ENCODE peak calls at places on chromosomes 1 and 21, in ten cellular contexts. S is stomach, A is endothelial cell of umbilical vein, J is uterus, U is transverse colon, Q is NB4, P is A549, V is tibial nerve, Z is IMR-90, G is breast epithelium. L is an unnamed sample.

GRCh38 chr1:183652547-183653467 is at the start of gene APOBEC4:
- DNase-seq in S (no peak), A (no peak), J (no peak), U (peak), Q (no peak), P (no peak), V (no peak), Z (no peak), G (no peak), L (no peak)

GRCh38 chr1:67005068-67005467 is 48.9 kb downstream of the SLC35D1 start:
- DNase-seq in S (no peak), A (no peak), J (no peak), U (no peak), Q (no peak), P (no peak), V (no peak), Z (no peak), G (no peak), L (no peak)

GRCh38 chr1:84540759-84541158 is 33.5 kb downstream of the CTBS start:
- DNase-seq in S (no peak), A (no peak), J (no peak), U (no peak), Q (no peak), P (no peak), V (no peak), Z (no peak), G (no peak), L (no peak)

GRCh38 chr1:228097333-228098081 is 5.6 kb downstream of the C1orf35 start:
- DNase-seq in S (peak), A (no peak), J (no peak), U (no peak), Q (peak), P (no peak), V (no peak), Z (no peak), G (no peak), L (no peak)

GRCh38 chr1:166902279-166902678 is 26.2 kb upstream of the TADA1 start:
- DNase-seq in S (no peak), A (no peak), J (no peak), U (no peak), Q (peak), P (peak), V (no peak), Z (peak), G (no peak), L (no peak)

GRCh38 chr1:248618878-248619277 is 16.0 kb downstream of the OR2T11 start:
- DNase-seq in S (peak), A (peak), J (no peak), U (peak), Q (peak), P (peak), V (peak), Z (peak), G (peak), L (no peak)

GRCh38 chr1:226664413-226665101 is 74.5 kb downstream of the ITPKB start:
- DNase-seq in S (peak), A (peak), J (peak), U (peak), Q (no peak), P (no peak), V (peak), Z (peak), G (no peak), L (no peak)

GRCh38 chr1:22839806-22840205 is 129.2 kb downstream of the EPHB2 start:
- DNase-seq in S (no peak), A (no peak), J (no peak), U (no peak), Q (no peak), P (no peak), V (no peak), Z (no peak), G (no peak), L (no peak)

GRCh38 chr1:194071200-194071599 is 884.8 kb upstream of the B3GALT2 start:
- DNase-seq in S (no peak), A (peak), J (no peak), U (no peak), Q (no peak), P (no peak), V (no peak), Z (no peak), G (no peak), L (no peak)

GRCh38 chr1:94117250-94117851 is 3.6 kb downstream of the ABCA4 start:
- DNase-seq in S (no peak), A (no peak), J (no peak), U (no peak), Q (no peak), P (no peak), V (no peak), Z (no peak), G (no peak), L (no peak)

GRCh38 chr1:960371-961131 is at the start of gene KLHL17:
- DNase-seq in S (peak), A (peak), J (peak), U (peak), Q (peak), P (peak), V (peak), Z (peak), G (no peak), L (peak)

GRCh38 chr21:15064576-15065380 is at the start of gene NRIP1:
- DNase-seq in S (peak), A (peak), J (peak), U (peak), Q (peak), P (peak), V (peak), Z (peak), G (peak), L (peak)

GRCh38 chr1:78143152-78143551 is 97.4 kb downstream of the GIPC2 start:
- DNase-seq in S (no peak), A (no peak), J (no peak), U (no peak), Q (peak), P (no peak), V (no peak), Z (no peak), G (no peak), L (no peak)

GRCh38 chr1:24122776-24123175 is 10.8 kb upstream of the MYOM3 start:
- DNase-seq in S (no peak), A (no peak), J (no peak), U (no peak), Q (no peak), P (no peak), V (no peak), Z (no peak), G (no peak), L (no peak)

GRCh38 chr1:178937770-178938169 is 66.9 kb upstream of the ANGPTL1 start:
- DNase-seq in S (no peak), A (no peak), J (peak), U (no peak), Q (no peak), P (no peak), V (no peak), Z (no peak), G (no peak), L (no peak)

GRCh38 chr1:168709896-168710305 is 19.1 kb downstream of the DPT start:
- DNase-seq in S (no peak), A (no peak), J (no peak), U (no peak), Q (peak), P (peak), V (no peak), Z (no peak), G (no peak), L (no peak)

GRCh38 chr1:111346089-111346885 is 55.6 kb downstream of the CHIA start:
- DNase-seq in S (peak), A (peak), J (peak), U (peak), Q (peak), P (peak), V (peak), Z (peak), G (peak), L (peak)
- TF ChIP-seq POLR2A in S (no peak), A (no peak), J (peak), U (no peak), Q (no peak), P (no peak), V (no peak), Z (no peak), G (peak), L (no peak)

GRCh38 chr1:40476924-40477679 is at the start of gene ZFP69:
- DNase-seq in S (peak), A (peak), J (peak), U (peak), Q (peak), P (no peak), V (peak), Z (peak), G (no peak), L (peak)
- TF ChIP-seq POLR2A in S (no peak), A (peak), J (peak), U (no peak), Q (peak), P (no peak), V (peak), Z (no peak), G (no peak), L (peak)

GRCh38 chr1:202121006-202121405 is 1.7 kb upstream of the GPR37L1 start:
- DNase-seq in S (no peak), A (no peak), J (no peak), U (no peak), Q (no peak), P (no peak), V (no peak), Z (no peak), G (no peak), L (no peak)

GRCh38 chr1:202122639-202123335 is at the start of gene GPR37L1:
- DNase-seq in S (peak), A (peak), J (no peak), U (no peak), Q (no peak), P (peak), V (peak), Z (peak), G (no peak), L (no peak)

GRCh38 chr1:202113690-202114300 is 8.9 kb upstream of the GPR37L1 start:
- DNase-seq in S (no peak), A (no peak), J (no peak), U (no peak), Q (no peak), P (peak), V (no peak), Z (no peak), G (no peak), L (no peak)

GRCh38 chr1:202116287-202116686 is 6.4 kb upstream of the GPR37L1 start:
- DNase-seq in S (no peak), A (no peak), J (no peak), U (no peak), Q (no peak), P (no peak), V (no peak), Z (no peak), G (no peak), L (no peak)

DNA sequence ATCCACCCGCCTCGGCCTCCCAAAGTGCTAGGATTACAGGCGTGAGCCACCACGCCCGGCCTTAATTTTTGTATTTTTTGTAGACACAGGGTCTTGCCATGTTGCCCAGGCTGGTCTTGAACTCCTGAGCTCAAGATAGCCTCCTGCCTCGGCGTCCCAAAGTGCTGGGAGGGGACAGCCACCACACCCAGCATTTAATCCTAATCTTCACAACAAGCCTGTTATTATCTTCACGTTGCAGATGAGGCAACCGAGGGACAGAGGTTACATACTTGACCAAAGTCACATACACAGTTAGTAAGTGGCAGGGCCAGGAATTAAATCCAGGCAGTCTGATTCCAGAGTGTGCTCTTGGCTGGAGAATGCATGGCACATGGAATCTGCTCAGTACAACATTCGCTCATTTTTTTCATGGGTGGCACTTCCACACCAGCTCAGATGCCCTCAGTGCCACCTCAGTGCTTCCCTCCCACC is 4.8 kb upstream of the GPR37L1 start:
- DNase-seq in S (no peak), A (no peak), J (no peak), U (peak), Q (no peak), P (peak), V (no peak), Z (no peak), G (no peak), L (no peak)
- TF ChIP-seq POLR2A in S (no peak), A (no peak), J (no peak), U (peak), Q (no peak), P (no peak), V (no peak), Z (no peak), G (no peak), L (no peak)

GRCh38 chr21:39452207-39452964 is 616 bp downstream of the SH3BGR start:
- DNase-seq in S (no peak), A (no peak), J (no peak), U (no peak), Q (no peak), P (peak), V (no peak), Z (peak), G (no peak), L (no peak)
- TF ChIP-seq POLR2A in S (no peak), A (no peak), J (no peak), U (no peak), Q (no peak), P (no peak), V (no peak), Z (no peak), G (no peak), L (no peak)

DNA sequence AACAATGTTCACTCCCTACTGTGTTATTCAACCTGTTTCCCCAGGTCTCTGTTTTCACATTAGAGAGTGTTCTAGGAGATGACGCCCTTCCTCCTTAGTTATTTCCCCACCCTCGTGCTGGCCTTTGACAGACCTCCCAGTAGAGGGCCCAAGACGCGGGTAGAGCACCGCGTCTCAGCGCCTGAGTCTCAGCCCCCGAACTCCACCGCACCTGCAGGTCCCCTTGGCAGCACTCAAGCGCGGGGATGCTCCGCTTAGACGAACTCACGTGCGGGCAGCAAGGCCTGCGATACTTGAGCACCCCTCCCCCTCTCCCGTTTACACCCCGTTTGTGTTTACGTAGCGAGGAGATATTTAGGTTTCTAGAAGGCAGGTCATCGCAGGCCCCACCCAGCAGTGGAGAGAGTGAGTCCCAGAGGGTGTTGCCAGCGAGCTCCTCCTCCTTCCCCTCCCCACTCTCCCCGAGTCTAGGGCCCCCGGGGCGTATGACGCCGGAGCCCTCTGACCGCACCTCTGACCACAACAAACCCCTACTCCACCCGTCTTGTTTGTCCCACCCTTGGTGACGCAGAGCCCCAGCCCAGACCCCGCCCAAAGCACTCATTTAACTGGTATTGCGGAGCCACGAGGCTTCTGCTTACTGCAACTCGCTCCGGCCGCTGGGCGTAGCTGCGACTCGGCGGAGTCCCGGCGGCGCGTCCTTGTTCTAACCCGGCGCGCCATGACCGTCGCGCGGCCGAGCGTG is at the start of gene CD55:
- DNase-seq in S (peak), A (peak), J (peak), U (peak), Q (peak), P (peak), V (peak), Z (peak), G (peak), L (peak)
- TF ChIP-seq POLR2A in S (peak), A (peak), J (peak), U (peak), Q (peak), P (peak), V (peak), Z (peak), G (peak), L (peak)

DNA sequence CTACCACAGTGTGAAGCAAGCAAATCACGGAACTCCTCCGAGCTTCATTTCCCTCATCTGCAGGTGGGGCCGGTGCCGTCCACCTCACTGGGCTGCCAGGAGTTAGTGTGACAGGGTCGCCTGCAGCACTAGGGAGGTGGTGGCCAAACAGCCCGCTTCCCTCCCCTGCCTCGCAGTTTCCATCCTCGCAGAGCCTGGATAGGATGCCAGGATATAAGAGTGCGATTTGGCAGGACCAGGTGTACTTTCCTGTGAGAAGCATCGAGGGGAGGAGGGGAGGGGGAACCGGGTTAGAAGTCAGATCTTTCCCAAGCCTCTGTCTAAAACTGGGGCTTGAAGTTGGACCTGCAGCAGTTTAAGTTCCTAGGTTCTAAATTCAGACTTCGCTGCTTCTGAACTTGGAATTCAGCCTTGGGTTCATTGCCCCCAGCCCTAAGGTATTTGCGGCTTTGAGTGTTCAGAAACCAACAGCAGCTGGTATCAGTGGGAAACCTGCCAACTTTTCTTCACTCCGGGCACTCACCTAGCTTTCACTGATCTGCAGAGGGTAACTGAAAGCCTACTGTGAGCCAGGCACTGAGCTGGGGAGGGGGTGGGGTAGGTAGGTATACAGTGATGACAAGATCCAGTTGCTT is 1.7 kb upstream of the JUN start:
- DNase-seq in S (peak), A (no peak), J (peak), U (peak), Q (peak), P (no peak), V (no peak), Z (peak), G (peak), L (no peak)
- TF ChIP-seq POLR2A in S (no peak), A (no peak), J (no peak), U (no peak), Q (no peak), P (no peak), V (no peak), Z (no peak), G (no peak), L (no peak)

L was measured in GM12892.